ENCODE peak calls at places on chromosome 19, in eight cellular contexts. One of them, this sample, is unnamed.

GRCh38 chr19:29904017-29904416 is 38.0 kb upstream of the URI1 start:
- DNase-seq in stromal cell of bone marrow: no peak
- DNase-seq in hippocampal formation: no peak
- DNase-seq in hypothalamus: no peak
- DNase-seq in fibroblast of gingiva: no peak
- DNase-seq in activated CD4-positive, alpha-beta T cell treated with anti-CD3 and anti-CD28 coated beads for 48 hours: no peak
- DNase-seq in NCI-H1694: no peak
- DNase-seq in T-helper 2 cell: no peak
- DNase-seq in this sample: no peak

GRCh38 chr19:33395561-33396550 is 22.3 kb downstream of the CEBPG start:
- DNase-seq in stromal cell of bone marrow: peak
- DNase-seq in hippocampal formation: no peak
- DNase-seq in hypothalamus: peak
- DNase-seq in fibroblast of gingiva: peak
- DNase-seq in activated CD4-positive, alpha-beta T cell treated with anti-CD3 and anti-CD28 coated beads for 48 hours: no peak
- DNase-seq in NCI-H1694: no peak
- DNase-seq in T-helper 2 cell: no peak
- DNase-seq in this sample: no peak

GRCh38 chr19:48441360-48442050 is 4.3 kb upstream of the GRWD1 start:
- DNase-seq in stromal cell of bone marrow: no peak
- DNase-seq in hippocampal formation: no peak
- DNase-seq in hypothalamus: no peak
- DNase-seq in fibroblast of gingiva: no peak
- DNase-seq in activated CD4-positive, alpha-beta T cell treated with anti-CD3 and anti-CD28 coated beads for 48 hours: no peak
- DNase-seq in NCI-H1694: no peak
- DNase-seq in T-helper 2 cell: no peak
- DNase-seq in this sample: no peak

GRCh38 chr19:13995017-13995728 is 10.9 kb downstream of the RFX1 start:
- DNase-seq in stromal cell of bone marrow: peak
- DNase-seq in hippocampal formation: no peak
- DNase-seq in hypothalamus: no peak
- DNase-seq in fibroblast of gingiva: peak
- DNase-seq in activated CD4-positive, alpha-beta T cell treated with anti-CD3 and anti-CD28 coated beads for 48 hours: no peak
- DNase-seq in NCI-H1694: peak
- DNase-seq in T-helper 2 cell: no peak
- DNase-seq in this sample: peak

GRCh38 chr19:18300930-18301717 is 19.7 kb upstream of the JUND start:
- DNase-seq in stromal cell of bone marrow: peak
- DNase-seq in hippocampal formation: no peak
- DNase-seq in hypothalamus: no peak
- DNase-seq in fibroblast of gingiva: peak
- DNase-seq in activated CD4-positive, alpha-beta T cell treated with anti-CD3 and anti-CD28 coated beads for 48 hours: no peak
- DNase-seq in NCI-H1694: no peak
- DNase-seq in T-helper 2 cell: no peak
- DNase-seq in this sample: peak

GRCh38 chr19:4439243-4439642 is 18.4 kb downstream of the UBXN6 start:
- DNase-seq in stromal cell of bone marrow: no peak
- DNase-seq in hippocampal formation: no peak
- DNase-seq in hypothalamus: no peak
- DNase-seq in fibroblast of gingiva: no peak
- DNase-seq in activated CD4-positive, alpha-beta T cell treated with anti-CD3 and anti-CD28 coated beads for 48 hours: no peak
- DNase-seq in NCI-H1694: no peak
- DNase-seq in T-helper 2 cell: no peak
- DNase-seq in this sample: no peak

GRCh38 chr19:13843104-13843921 is 33.6 kb upstream of the NANOS3 start:
- DNase-seq in stromal cell of bone marrow: no peak
- DNase-seq in hippocampal formation: no peak
- DNase-seq in hypothalamus: no peak
- DNase-seq in fibroblast of gingiva: peak
- DNase-seq in activated CD4-positive, alpha-beta T cell treated with anti-CD3 and anti-CD28 coated beads for 48 hours: no peak
- DNase-seq in NCI-H1694: no peak
- DNase-seq in T-helper 2 cell: no peak
- DNase-seq in this sample: no peak

GRCh38 chr19:35251456-35251855 is 2.7 kb downstream of the LSR start:
- DNase-seq in stromal cell of bone marrow: no peak
- DNase-seq in hippocampal formation: no peak
- DNase-seq in hypothalamus: no peak
- DNase-seq in fibroblast of gingiva: no peak
- DNase-seq in activated CD4-positive, alpha-beta T cell treated with anti-CD3 and anti-CD28 coated beads for 48 hours: no peak
- DNase-seq in NCI-H1694: no peak
- DNase-seq in T-helper 2 cell: no peak
- DNase-seq in this sample: no peak

GRCh38 chr19:16519230-16519687 is 23.0 kb downstream of the CHERP start:
- DNase-seq in stromal cell of bone marrow: no peak
- DNase-seq in hippocampal formation: no peak
- DNase-seq in hypothalamus: no peak
- DNase-seq in fibroblast of gingiva: no peak
- DNase-seq in activated CD4-positive, alpha-beta T cell treated with anti-CD3 and anti-CD28 coated beads for 48 hours: no peak
- DNase-seq in NCI-H1694: no peak
- DNase-seq in T-helper 2 cell: no peak
- DNase-seq in this sample: no peak

GRCh38 chr19:12837225-12837624 is 1.1 kb upstream of the MAST1 start:
- DNase-seq in stromal cell of bone marrow: no peak
- DNase-seq in hippocampal formation: no peak
- DNase-seq in hypothalamus: no peak
- DNase-seq in fibroblast of gingiva: no peak
- DNase-seq in activated CD4-positive, alpha-beta T cell treated with anti-CD3 and anti-CD28 coated beads for 48 hours: peak
- DNase-seq in NCI-H1694: no peak
- DNase-seq in T-helper 2 cell: no peak
- DNase-seq in this sample: no peak

GRCh38 chr19:48614436-48615144 is at the start of gene FAM83E:
- DNase-seq in stromal cell of bone marrow: no peak
- DNase-seq in hippocampal formation: no peak
- DNase-seq in hypothalamus: no peak
- DNase-seq in fibroblast of gingiva: no peak
- DNase-seq in activated CD4-positive, alpha-beta T cell treated with anti-CD3 and anti-CD28 coated beads for 48 hours: peak
- DNase-seq in NCI-H1694: no peak
- DNase-seq in T-helper 2 cell: no peak
- DNase-seq in this sample: no peak